ENCODE peak calls at places on chromosomes 7 and 10, in four cellular contexts. X, L, D and R are unnamed samples.

GRCh38 chr10:94344522-94345122 is 18.1 kb downstream of the NOC3L start:
- DNase-seq in L (no peak), X (no peak), D (peak; percentile 58), R (no peak)

GRCh38 chr7:105268056-105268455 is 120.7 kb downstream of the SRPK2 start:
- DNase-seq in D (no peak), X (no peak), L (no peak), R (no peak)

GRCh38 chr7:13240349-13240748 is 552.9 kb downstream of the ARL4A start:
- DNase-seq in L (no peak), D (no peak), X (no peak), R (no peak)

GRCh38 chr10:87817291-87817872 is 644 bp downstream of the ATAD1 start:
- DNase-seq in X (no peak), D (no peak), L (no peak), R (peak; percentile 32)

GRCh38 chr7:25240340-25240739 is 12.1 kb upstream of the NPVF start:
- DNase-seq in D (no peak), X (no peak), L (no peak), R (no peak)

GRCh38 chr10:21733710-21734109 is 199.7 kb downstream of the MLLT10 start:
- DNase-seq in X (no peak), D (no peak), L (no peak), R (no peak)

GRCh38 chr7:90538405-90538804 is 57.7 kb upstream of the CDK14 start:
- DNase-seq in L (no peak), D (no peak), X (no peak), R (no peak)

GRCh38 chr10:91552706-91553105 is 80.2 kb downstream of the PPP1R3C start:
- DNase-seq in L (no peak), D (no peak), X (no peak), R (no peak)

GRCh38 chr10:91758303-91759146 is 39.7 kb upstream of the TNKS2 start:
- DNase-seq in D (peak; percentile 11), L (no peak), X (no peak), R (peak; percentile 16)

GRCh38 chr7:135519871-135520270 is 10.0 kb upstream of the CNOT4 start:
- DNase-seq in D (no peak), L (no peak), X (no peak), R (no peak)

GRCh38 chr7:94338921-94339371 is 55.7 kb upstream of the COL1A2 start:
- DNase-seq in X (peak; percentile 34), D (no peak), L (no peak), R (no peak)

GRCh38 chr10:19922236-19922963 is 106.2 kb downstream of the PLXDC2 start:
- DNase-seq in X (no peak), L (no peak), D (no peak), R (no peak)

GRCh38 chr10:28429573-28430216 is 103.2 kb upstream of the WAC start:
- DNase-seq in X (peak; percentile 12), D (no peak), L (no peak), R (no peak)

GRCh38 chr7:1558181-1558811 is 2.3 kb upstream of the TMEM184A start:
- DNase-seq in D (no peak), X (peak; percentile 42), L (no peak), R (no peak)

GRCh38 chr7:99201027-99201426 is 6.9 kb downstream of the KPNA7 start:
- DNase-seq in L (no peak), X (no peak), D (no peak), R (no peak)

GRCh38 chr7:90657481-90657880 is 61.4 kb downstream of the CDK14 start:
- DNase-seq in D (no peak), X (no peak), L (no peak), R (no peak)

DNA sequence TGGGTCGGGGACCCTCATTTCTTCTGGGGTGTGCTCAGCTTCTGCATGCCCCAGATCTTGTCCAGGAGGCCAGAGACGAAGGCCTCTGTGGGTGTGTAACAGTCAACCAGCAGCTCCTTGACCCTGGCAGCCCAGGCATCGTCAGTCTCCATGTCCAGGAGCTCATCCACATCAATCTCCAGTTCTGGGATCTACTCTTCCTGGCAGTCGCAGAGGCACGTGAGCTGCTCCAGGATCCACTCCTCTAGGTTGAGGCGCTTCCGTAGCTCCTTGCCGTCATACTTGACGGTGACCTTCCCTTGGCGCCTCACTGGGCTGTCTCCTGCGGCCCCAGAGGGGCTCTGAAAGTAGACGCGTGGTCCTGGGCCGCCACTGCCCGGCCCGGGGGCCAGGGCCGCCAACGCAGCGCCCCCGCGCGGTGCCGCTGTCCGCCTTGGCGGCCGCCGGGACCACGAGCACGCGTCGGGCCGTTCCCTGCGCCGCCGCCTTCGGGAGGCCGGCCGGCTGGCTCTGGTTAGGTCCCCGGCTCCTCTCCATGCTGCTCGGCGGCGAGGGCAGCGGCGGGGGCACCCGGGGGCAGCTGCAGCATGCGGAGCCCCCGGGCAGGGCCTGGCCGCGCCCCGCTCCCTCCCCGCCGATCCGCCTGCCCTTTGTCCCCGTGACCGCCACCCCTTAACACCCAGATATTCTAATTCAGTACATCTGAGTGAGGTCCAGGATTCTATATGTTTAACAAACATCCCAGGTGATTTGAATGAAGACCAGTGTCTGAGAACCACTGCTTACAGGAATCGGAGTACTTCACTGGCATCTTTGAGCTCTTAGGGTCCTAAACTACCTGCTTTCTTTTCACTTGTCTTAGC is 170.5 kb downstream of the SEPTIN7 start:
- DNase-seq in L (peak; percentile 37), D (no peak), X (no peak), R (no peak)
- TF ChIP-seq SPI1 in L (no peak), D (no peak), X (no peak), R (no peak)

GRCh38 chr10:60604356-60604755 is 173.9 kb upstream of the CDK1 start:
- DNase-seq in X (no peak), D (no peak), L (no peak), R (no peak)
- TF ChIP-seq SPI1 in X (no peak), D (no peak), L (no peak), R (no peak)

DNA sequence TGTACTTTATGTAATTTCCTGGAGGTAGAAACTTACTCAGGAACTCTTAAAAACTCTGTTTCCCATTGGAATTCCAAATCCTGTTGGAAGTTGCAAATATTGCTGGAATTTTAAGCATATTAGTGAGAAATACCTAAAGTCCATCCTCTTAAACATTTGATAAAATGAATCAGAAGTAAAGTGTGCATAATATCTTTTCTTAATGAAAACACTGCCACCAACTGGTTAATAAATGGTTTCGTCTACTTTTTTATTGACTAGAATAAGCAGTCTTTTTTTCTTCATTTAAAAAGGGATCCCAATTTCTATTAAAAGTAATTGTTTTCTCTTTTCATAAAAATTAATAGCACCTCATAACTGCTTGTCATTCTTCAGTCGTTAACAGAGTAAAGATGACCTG is 28.3 kb downstream of the NPS start:
- DNase-seq in L (no peak), X (no peak), D (no peak), R (no peak)
- TF ChIP-seq SPI1 in L (no peak), X (no peak), D (no peak), R (no peak)

GRCh38 chr10:97643586-97643985 is 3.1 kb downstream of the PI4K2A start:
- DNase-seq in D (no peak), L (no peak), X (no peak), R (no peak)

GRCh38 chr10:97644961-97645360 is 4.5 kb downstream of the PI4K2A start:
- DNase-seq in X (no peak), L (no peak), D (no peak), R (no peak)

GRCh38 chr10:97635577-97635976 is 2.3 kb upstream of the MORN4 start:
- DNase-seq in D (no peak), X (no peak), L (no peak), R (no peak)

GRCh38 chr10:97640174-97640867 is at the start of gene PI4K2A:
- DNase-seq in L (peak; percentile 95), X (peak; percentile 95), D (peak; percentile 98), R (peak; percentile 99)

GRCh38 chr10:97640868-97641811 is 669 bp downstream of the PI4K2A start:
- DNase-seq in L (peak; percentile 35), D (no peak), X (peak; percentile 29), R (peak; percentile 32)
- TF ChIP-seq SPI1 in L (no peak), D (no peak), X (no peak), R (peak; percentile 35)

GRCh38 chr10:34168429-34168828 is 646.7 kb downstream of the PARD3 start:
- DNase-seq in D (no peak), L (no peak), X (no peak), R (no peak)

GRCh38 chr10:34169677-34170076 is 645.4 kb downstream of the PARD3 start:
- DNase-seq in D (no peak), X (no peak), L (no peak), R (no peak)

GRCh38 chr10:34171957-34172527 is 643.1 kb downstream of the PARD3 start:
- DNase-seq in L (no peak), D (no peak), X (no peak), R (no peak)

GRCh38 chr10:34176351-34176750 is 638.7 kb downstream of the PARD3 start:
- DNase-seq in X (no peak), L (no peak), D (no peak), R (no peak)

GRCh38 chr10:34172936-34173533 is 642.1 kb downstream of the PARD3 start:
- DNase-seq in L (no peak), X (no peak), D (no peak), R (peak; percentile 53)
- TF ChIP-seq SPI1 in L (no peak), X (no peak), D (no peak), R (no peak)

GRCh38 chr10:132575320-132576201 is 38.0 kb downstream of the INPP5A start:
- DNase-seq in D (peak; percentile 89), X (no peak), L (peak; percentile 46), R (peak; percentile 76)
- TF ChIP-seq SPI1 in D (peak; percentile 87), X (no peak), L (peak; percentile 89), R (peak; percentile 82)

DNA sequence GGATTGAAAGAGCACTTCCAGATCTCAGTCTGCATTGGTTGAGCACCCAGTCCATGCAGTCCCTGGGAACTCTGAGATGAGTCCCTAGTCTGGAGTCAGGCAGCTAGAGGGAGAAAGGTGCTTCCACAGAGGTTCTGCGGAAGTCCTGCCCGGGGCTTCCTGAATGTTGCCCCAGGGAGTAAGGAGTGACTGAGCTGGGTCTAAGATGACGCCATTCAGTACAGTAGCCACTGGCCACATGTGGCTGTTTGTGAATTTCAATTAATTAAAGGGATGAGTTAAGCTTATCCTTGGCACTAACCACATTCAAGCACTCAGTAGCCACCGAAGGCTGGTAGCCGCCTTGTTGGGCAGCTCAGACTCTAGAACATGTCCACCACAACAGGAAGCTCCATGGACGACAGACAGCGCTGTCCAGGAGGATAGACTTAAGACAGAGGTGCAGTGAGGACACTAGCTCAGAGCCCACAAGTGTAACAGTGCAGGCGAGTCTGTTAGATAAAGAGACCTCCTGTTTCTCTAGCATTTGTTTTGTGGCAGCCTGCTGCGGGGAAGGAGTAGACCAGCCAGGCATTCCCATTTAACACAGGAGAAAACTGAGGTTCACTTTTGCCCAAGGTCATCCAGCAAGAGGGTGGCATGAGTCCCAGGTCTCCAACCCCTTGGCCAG is 101.6 kb upstream of the PPIF start:
- DNase-seq in L (no peak), X (no peak), D (no peak), R (peak; percentile 29)
- TF ChIP-seq SPI1 in L (no peak), X (no peak), D (peak; percentile 13), R (no peak)